ENCODE peak calls at places on chromosomes 3 and 15, in five cellular contexts. O, L, D, J and X are unnamed samples.

GRCh38 chr3:189921770-189922169 is 198.9 kb downstream of the P3H2 start:
- DNase-seq in L (no peak), D (no peak), O (no peak), J (no peak), X (no peak)

GRCh38 chr3:65545429-65545828 is 493.3 kb downstream of the MAGI1 start:
- DNase-seq in D (no peak), L (no peak), J (no peak), O (peak), X (no peak)

GRCh38 chr3:59064276-59064675 is 14.5 kb upstream of the CFAP20DC start:
- DNase-seq in O (no peak), D (no peak), J (no peak), L (no peak), X (peak)

GRCh38 chr3:18946524-18946923 is 201.8 kb upstream of the KCNH8 start:
- DNase-seq in O (peak), L (peak), J (peak), D (no peak), X (peak)

GRCh38 chr15:94584833-94585244 is 353.5 kb downstream of the MCTP2 start:
- DNase-seq in J (no peak), O (no peak), D (no peak), L (no peak), X (no peak)

GRCh38 chr3:188284455-188285212 is 130.7 kb downstream of the LPP start:
- DNase-seq in D (peak), O (no peak), L (no peak), J (no peak), X (no peak)

GRCh38 chr15:63210151-63211051 is 21.0 kb downstream of the RAB8B start:
- DNase-seq in O (no peak), D (no peak), L (no peak), J (no peak), X (peak)

GRCh38 chr3:67384790-67385397 is 269.5 kb downstream of the SUCLG2 start:
- DNase-seq in D (peak), L (peak), J (peak), O (peak), X (peak)

GRCh38 chr3:112074006-112074405 is 12.2 kb upstream of the C3orf52 start:
- DNase-seq in D (no peak), O (no peak), L (no peak), J (no peak), X (no peak)

GRCh38 chr3:152175576-152175883 is 93.2 kb upstream of the MBNL1 start:
- DNase-seq in L (no peak), D (peak), O (no peak), J (no peak), X (no peak)

GRCh38 chr3:3177861-3178497 is 1.5 kb downstream of the CRBN start:
- DNase-seq in L (no peak), O (peak), J (no peak), D (peak), X (no peak)

GRCh38 chr3:141367038-141367730 is 1.1 kb upstream of the ZBTB38 start:
- DNase-seq in L (no peak), O (peak), D (peak), J (no peak), X (no peak)

GRCh38 chr3:123421353-123422174 is 27.3 kb downstream of the ADCY5 start:
- DNase-seq in D (peak), L (no peak), O (no peak), J (no peak), X (no peak)

GRCh38 chr3:129429080-129429451 is 630 bp upstream of the EFCAB12 start:
- DNase-seq in L (no peak), D (peak), O (peak), J (no peak), X (no peak)

GRCh38 chr3:71189480-71189879 is 394.0 kb downstream of the FOXP1 start:
- DNase-seq in L (no peak), J (no peak), O (no peak), D (peak), X (no peak)

GRCh38 chr3:25002052-25002451 is 426.0 kb upstream of the RARB start:
- DNase-seq in D (no peak), O (no peak), J (no peak), L (no peak), X (no peak)

GRCh38 chr3:116579843-116580242 is 129.7 kb upstream of the TUSC7 start:
- DNase-seq in D (peak), J (no peak), L (peak), O (peak), X (no peak)

GRCh38 chr3:414063-414462 is 217.5 kb downstream of the CHL1 start:
- DNase-seq in J (no peak), O (peak), D (peak), L (no peak), X (no peak)

GRCh38 chr15:40441012-40441735 is 421 bp downstream of the BAHD1 start:
- DNase-seq in O (peak), J (no peak), L (peak), D (no peak), X (no peak)

GRCh38 chr15:87752250-87752951 is 504.1 kb downstream of the NTRK3 start:
- DNase-seq in O (peak), L (no peak), D (peak), J (no peak), X (no peak)

GRCh38 chr3:30340500-30340899 is 265.9 kb upstream of the TGFBR2 start:
- DNase-seq in J (no peak), L (no peak), D (no peak), O (no peak), X (no peak)

GRCh38 chr15:51341366-51342248 is at the start of gene GLDN:
- DNase-seq in L (peak), J (peak), D (peak), O (peak), X (peak)

GRCh38 chr3:122974764-122975162 is 52.8 kb downstream of the SEMA5B start:
- DNase-seq in J (no peak), D (peak), O (peak), L (no peak), X (no peak)

GRCh38 chr15:81278306-81279029 is 45.5 kb downstream of the STARD5 start:
- DNase-seq in J (no peak), L (no peak), D (no peak), O (no peak), X (peak)

GRCh38 chr3:127264292-127264691 is 23.6 kb downstream of the PRR20G start:
- DNase-seq in L (no peak), J (no peak), O (no peak), D (no peak), X (no peak)

GRCh38 chr3:24264748-24265158 is 229.9 kb downstream of the THRB start:
- DNase-seq in L (no peak), O (peak), J (no peak), D (peak), X (no peak)

GRCh38 chr3:139227165-139227564 is 116.7 kb upstream of the MRPS22 start:
- DNase-seq in J (no peak), D (no peak), O (no peak), L (no peak), X (no peak)

GRCh38 chr15:74994236-74994635 is 1.1 kb upstream of the SCAMP5 start:
- DNase-seq in L (no peak), D (no peak), J (no peak), O (no peak), X (no peak)

GRCh38 chr3:188431553-188431952 is 277.6 kb downstream of the LPP start:
- DNase-seq in O (peak), L (no peak), J (no peak), D (peak), X (no peak)

GRCh38 chr15:53009093-53009492 is 219.0 kb upstream of the ONECUT1 start:
- DNase-seq in L (no peak), O (no peak), J (no peak), D (no peak), X (no peak)

GRCh38 chr3:20648294-20648693 is 462.3 kb upstream of the SGO1 start:
- DNase-seq in J (no peak), O (peak), L (no peak), D (peak), X (no peak)

GRCh38 chr3:58034738-58035511 is 26.7 kb downstream of the FLNB start:
- DNase-seq in O (no peak), D (no peak), J (no peak), L (no peak), X (peak)

GRCh38 chr3:63921741-63922482 is 9.7 kb upstream of the SCAANT1 start:
- DNase-seq in J (no peak), D (no peak), L (no peak), O (peak), X (no peak)

GRCh38 chr3:141802316-141803077 is 39.3 kb downstream of the GRK7 start:
- DNase-seq in L (no peak), D (no peak), O (no peak), J (no peak), X (no peak)

GRCh38 chr3:58308728-58309127 is 2.4 kb downstream of the HTD2 start:
- DNase-seq in L (no peak), J (no peak), O (no peak), D (peak), X (no peak)

GRCh38 chr3:140292154-140292553 is 357.2 kb downstream of the CLSTN2 start:
- DNase-seq in D (no peak), J (no peak), O (no peak), L (no peak), X (no peak)

DNA sequence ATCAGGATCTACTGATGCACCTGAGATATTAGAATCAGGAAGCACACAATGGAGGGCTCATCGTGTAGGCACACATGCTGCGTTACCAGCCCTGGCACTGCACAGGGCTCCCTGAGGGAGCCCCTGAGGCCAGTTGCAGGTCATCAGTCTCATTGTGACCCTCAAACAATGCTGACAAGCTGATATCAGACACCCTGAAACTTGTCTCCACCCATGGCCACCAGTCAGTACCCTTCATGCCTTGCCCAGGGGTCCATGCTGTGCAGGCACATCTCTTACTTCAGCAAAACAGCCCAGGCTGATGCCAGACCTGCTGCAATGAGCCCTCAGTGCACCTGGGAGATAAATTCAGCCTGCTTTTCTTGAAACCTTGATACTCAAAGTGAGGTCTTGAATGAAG is 59.5 kb upstream of the SLC6A11 start:
- DNase-seq in J (no peak), O (no peak), L (no peak), D (no peak), X (no peak)
- H2BK12ac ChIP-seq in J (no peak), O (no peak), L (no peak), D (no peak), X (no peak)

DNA sequence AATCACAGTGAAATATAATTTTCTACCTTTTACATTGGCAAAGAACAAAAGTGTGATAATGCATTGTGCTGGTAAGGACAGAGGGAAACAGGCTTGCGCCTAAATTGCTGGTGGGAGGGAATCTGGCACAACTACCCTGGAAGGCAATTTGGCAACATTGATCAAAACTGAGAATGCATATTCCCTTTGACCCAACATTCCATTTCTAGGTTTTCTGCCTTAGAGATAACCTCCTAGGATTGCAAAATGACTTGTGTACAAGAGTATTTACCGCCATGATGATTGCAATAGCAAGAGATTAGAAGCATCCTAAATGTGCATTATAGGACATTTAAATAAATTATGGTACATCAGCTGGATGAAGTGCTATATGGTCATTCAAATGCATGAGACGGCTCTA is 249.6 kb upstream of the TLE3 start:
- DNase-seq in L (no peak), J (no peak), O (peak), D (no peak), X (no peak)
- H3K27ac ChIP-seq in L (no peak), J (no peak), O (no peak), D (no peak), X (no peak)

DNA sequence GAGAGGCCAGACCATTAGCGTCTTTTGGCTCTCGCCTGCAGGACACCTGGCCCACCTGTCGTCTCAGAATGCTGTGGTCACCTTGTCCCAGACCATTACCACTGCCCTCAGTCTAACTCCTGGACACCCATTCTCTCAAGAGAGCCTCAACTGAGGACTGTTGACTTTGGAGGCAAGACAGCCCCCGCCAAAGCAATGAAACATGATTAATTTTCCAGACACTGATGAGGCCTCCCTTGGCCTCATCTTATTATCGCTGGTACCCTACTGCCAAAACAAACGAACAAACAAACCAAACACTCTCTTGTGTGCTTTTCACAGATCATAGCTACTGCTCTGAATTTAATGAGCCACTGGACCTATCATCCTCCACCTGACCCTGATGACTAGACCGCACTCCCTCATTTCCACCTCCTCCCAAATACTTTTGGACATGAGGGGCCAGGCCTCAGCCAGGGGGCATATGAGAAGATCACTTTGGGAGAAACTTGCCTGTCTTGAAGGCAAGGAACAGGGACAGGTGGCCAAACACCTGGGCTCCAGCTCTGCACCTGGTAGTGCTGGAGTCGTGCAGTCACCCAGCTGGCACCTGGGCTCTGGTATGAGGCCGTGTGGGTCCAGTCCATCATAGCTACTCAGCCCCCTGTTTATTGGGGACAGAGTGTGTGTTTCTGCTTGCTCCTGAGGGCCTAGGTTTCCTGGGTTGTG is 27.6 kb downstream of the ALS2CL start:
- DNase-seq in D (no peak), J (no peak), L (no peak), O (no peak), X (peak)
- H2BK12ac ChIP-seq in D (no peak), J (no peak), L (no peak), O (no peak), X (no peak)

DNA sequence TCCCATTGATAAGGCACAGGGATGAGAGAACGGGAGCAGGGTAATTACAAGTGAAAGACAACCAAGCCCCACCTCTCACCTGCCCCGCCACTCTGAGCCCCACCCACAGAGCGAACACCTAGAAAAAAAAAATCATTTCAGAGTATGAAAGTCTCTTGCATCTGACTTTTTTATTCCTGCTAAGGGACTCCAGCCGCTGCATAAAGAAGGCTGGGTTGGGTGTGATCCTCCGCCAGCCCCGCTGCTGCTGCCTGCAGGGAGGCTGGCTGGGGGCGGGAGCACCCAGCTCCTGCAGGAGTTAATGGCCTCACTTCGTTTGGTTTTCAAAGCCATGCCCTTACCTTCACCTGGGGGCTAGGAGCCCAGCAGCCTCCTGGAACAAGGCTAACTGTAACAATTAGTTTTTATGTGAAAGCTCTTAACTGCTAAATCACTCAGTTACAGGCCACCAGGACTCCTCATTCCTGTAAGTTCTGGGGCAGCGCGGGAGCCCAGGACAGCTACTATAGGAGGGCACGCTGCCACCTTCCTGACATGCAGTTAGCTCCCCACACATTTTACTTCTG is 78.0 kb upstream of the SNRPA1 start:
- DNase-seq in J (no peak), L (no peak), O (no peak), D (no peak), X (peak)
- H3K27ac ChIP-seq in J (no peak), L (no peak), O (no peak), D (no peak), X (no peak)

GRCh38 chr15:83999396-84000120 is 236.0 kb upstream of the GOLGA6L4 start:
- DNase-seq in J (no peak), L (no peak), O (no peak), D (no peak), X (no peak)
- H2BK12ac ChIP-seq in J (no peak), L (no peak), O (no peak), D (no peak), X (no peak)